ENCODE peak calls at places on chromosomes 16 and 17, in nine cellular contexts. T is retina; A is cerebellar nuclear complex; N is progenitor cell of endocrine pancreas; Y is neural progenitor cell; J is T-helper 1 cell; K is stimulated activated CD8-positive, alpha-beta memory T cell treated with anti-CD3 and anti-CD28 coated beads, Interleukin-15, amount 100 ng/mL, for 48 hours; W is tibial artery; X is cardiac fibroblast. E is an unnamed sample.

GRCh38 chr16:67880584-67880983 is 4.1 kb upstream of the NRN1L start:
- DNase-seq in T (no peak), A (no peak), N (no peak), Y (no peak), J (no peak), K (no peak), W (no peak), X (no peak), E (no peak)

GRCh38 chr17:44235583-44235936 is 16.1 kb upstream of the UBTF start:
- DNase-seq in T (no peak), A (no peak), N (no peak), Y (no peak), J (no peak), K (no peak), W (no peak), X (no peak), E (no peak)

GRCh38 chr16:85803570-85803969 is 4.1 kb downstream of the COX4I1 start:
- DNase-seq in T (no peak), A (no peak), N (no peak), Y (no peak), J (no peak), K (no peak), W (no peak), X (no peak), E (no peak)

GRCh38 chr16:11792404-11793260 is 4.4 kb downstream of the ZC3H7A start:
- DNase-seq in T (no peak), A (no peak), N (no peak), Y (no peak), J (no peak), K (no peak), W (no peak), X (no peak), E (no peak)

GRCh38 chr16:30524575-30525571 is 1.5 kb downstream of the ZNF768 start:
- DNase-seq in T (no peak), A (no peak), N (no peak), Y (no peak), J (no peak), K (no peak), W (no peak), X (no peak), E (no peak)

GRCh38 chr17:76546556-76547182 is 6.8 kb downstream of the PRCD start:
- DNase-seq in T (no peak), A (no peak), N (no peak), Y (no peak), J (no peak), K (no peak), W (no peak), X (peak), E (no peak)

GRCh38 chr16:88533945-88534641 is 36.1 kb upstream of the ZC3H18 start:
- DNase-seq in T (peak), A (no peak), N (peak), Y (peak), J (peak), K (peak), W (peak), X (peak), E (peak)

GRCh38 chr17:71024172-71024571 is 854.8 kb downstream of the KCNJ2 start:
- DNase-seq in T (no peak), A (no peak), N (no peak), Y (no peak), J (no peak), K (no peak), W (no peak), X (no peak), E (no peak)

GRCh38 chr17:75499313-75500022 is 15.9 kb downstream of the CASKIN2 start:
- DNase-seq in T (no peak), A (no peak), N (no peak), Y (no peak), J (no peak), K (no peak), W (no peak), X (peak), E (no peak)

GRCh38 chr17:77003699-77004098 is 135.5 kb downstream of the MGAT5B start:
- DNase-seq in T (no peak), A (no peak), N (no peak), Y (no peak), J (no peak), K (no peak), W (no peak), X (no peak), E (no peak)

GRCh38 chr16:11133344-11133921 is 122.6 kb downstream of the SOCS1 start:
- DNase-seq in T (no peak), A (no peak), N (no peak), Y (no peak), J (no peak), K (no peak), W (peak), X (peak), E (no peak)

GRCh38 chr17:40104570-40105471 is 4.4 kb upstream of the NR1D1 start:
- DNase-seq in T (no peak), A (no peak), N (no peak), Y (no peak), J (no peak), K (no peak), W (no peak), X (no peak), E (no peak)

GRCh38 chr17:4440690-4441686 is 7.2 kb downstream of the SPNS3 start:
- DNase-seq in T (no peak), A (no peak), N (no peak), Y (no peak), J (no peak), K (no peak), W (no peak), X (peak), E (no peak)

GRCh38 chr16:51113254-51114125 is 37.6 kb downstream of the SALL1 start:
- DNase-seq in T (peak), A (no peak), N (no peak), Y (peak), J (no peak), K (no peak), W (no peak), X (no peak), E (no peak)

GRCh38 chr17:44363613-44364159 is at the start of gene FAM171A2:
- DNase-seq in T (peak), A (no peak), N (peak), Y (peak), J (peak), K (peak), W (peak), X (peak), E (peak)

GRCh38 chr17:37756060-37756459 is 11.2 kb upstream of the HNF1B start:
- DNase-seq in T (no peak), A (no peak), N (no peak), Y (no peak), J (no peak), K (no peak), W (no peak), X (no peak), E (no peak)

GRCh38 chr16:68235882-68236803 is at the start of gene ESRP2:
- DNase-seq in T (peak), A (no peak), N (peak), Y (peak), J (peak), K (no peak), W (peak), X (no peak), E (no peak)

GRCh38 chr16:10178079-10178478 is 4.1 kb downstream of the GRIN2A start:
- DNase-seq in T (no peak), A (no peak), N (no peak), Y (no peak), J (no peak), K (no peak), W (no peak), X (no peak), E (no peak)

GRCh38 chr16:20814761-20815160 is 8.4 kb downstream of the REXO5 start:
- DNase-seq in T (no peak), A (no peak), N (no peak), Y (no peak), J (no peak), K (no peak), W (no peak), X (peak), E (no peak)

GRCh38 chr17:80159984-80160383 is 9.8 kb upstream of the CARD14 start:
- DNase-seq in T (no peak), A (no peak), N (no peak), Y (no peak), J (no peak), K (no peak), W (no peak), X (no peak), E (no peak)

GRCh38 chr16:14013571-14014283 is 57.4 kb upstream of the MRTFB start:
- DNase-seq in T (no peak), A (no peak), N (no peak), Y (no peak), J (no peak), K (no peak), W (peak), X (peak), E (no peak)

GRCh38 chr16:21302454-21302853 is 24.4 kb upstream of the CRYM start:
- DNase-seq in T (peak), A (no peak), N (no peak), Y (peak), J (no peak), K (no peak), W (no peak), X (no peak), E (no peak)

GRCh38 chr17:4559851-4560820 is at the start of gene GGT6:
- DNase-seq in T (no peak), A (no peak), N (no peak), Y (no peak), J (no peak), K (no peak), W (no peak), X (no peak), E (no peak)

GRCh38 chr16:14232106-14232890 is 161.2 kb downstream of the MRTFB start:
- DNase-seq in T (peak), A (no peak), N (peak), Y (no peak), J (no peak), K (no peak), W (no peak), X (no peak), E (no peak)

GRCh38 chr16:56470232-56470631 is 18.9 kb downstream of the OGFOD1 start:
- DNase-seq in T (no peak), A (no peak), N (no peak), Y (no peak), J (no peak), K (no peak), W (no peak), X (no peak), E (no peak)

GRCh38 chr17:75633484-75634375 is 496 bp downstream of the SMIM5 start:
- DNase-seq in T (peak), A (no peak), N (peak), Y (peak), J (peak), K (no peak), W (peak), X (peak), E (peak)

GRCh38 chr17:15038656-15039055 is 226.5 kb downstream of the PMP22 start:
- DNase-seq in T (no peak), A (no peak), N (no peak), Y (no peak), J (no peak), K (no peak), W (no peak), X (no peak), E (no peak)

GRCh38 chr17:1847191-1847590 is 17.4 kb downstream of the RPA1 start:
- DNase-seq in T (peak), A (no peak), N (no peak), Y (no peak), J (no peak), K (no peak), W (no peak), X (peak), E (no peak)

GRCh38 chr17:67862614-67863217 is 37.4 kb downstream of the BPTF start:
- DNase-seq in T (no peak), A (no peak), N (no peak), Y (peak), J (no peak), K (no peak), W (no peak), X (no peak), E (no peak)

GRCh38 chr17:62109378-62109902 is 44.4 kb upstream of the MED13 start:
- DNase-seq in T (peak), A (no peak), N (peak), Y (peak), J (peak), K (peak), W (no peak), X (peak), E (peak)